ENCODE peak calls at places on chromosome 15, in nine cellular contexts. L is fibroblast of lung, E is transverse colon, G is GM10248, H is Caco-2, V is HCT116, J is stomach, R is MCF 10A, D is AG10803. S is an unnamed sample.

GRCh38 chr15:54035616-54036015 is 57.4 kb downstream of the UNC13C start:
- DNase-seq in L (no peak), E (no peak), G (no peak), H (no peak), V (no peak), J (no peak), R (peak), D (no peak), S (no peak)

GRCh38 chr15:76588811-76589747 is 252.5 kb downstream of the ISL2 start:
- DNase-seq in L (no peak), E (peak), G (no peak), H (peak), V (no peak), J (no peak), R (peak), D (no peak), S (no peak)

GRCh38 chr15:46413799-46414198 is 779.0 kb downstream of the SQOR start:
- DNase-seq in L (peak), E (no peak), G (no peak), H (no peak), V (no peak), J (no peak), R (no peak), D (peak), S (no peak)

GRCh38 chr15:41416742-41417417 is at the start of gene RTF1:
- DNase-seq in L (peak), E (peak), G (peak), H (peak), V (peak), J (peak), R (peak), D (peak), S (peak)

GRCh38 chr15:70147178-70147760 is 49.6 kb upstream of the TLE3 start:
- DNase-seq in L (no peak), E (no peak), G (no peak), H (no peak), V (no peak), J (no peak), R (no peak), D (no peak), S (no peak)

GRCh38 chr15:70486451-70487379 is 276.6 kb downstream of the UACA start:
- DNase-seq in L (peak), E (no peak), G (peak), H (no peak), V (no peak), J (no peak), R (peak), D (peak), S (no peak)

GRCh38 chr15:69164807-69165636 is 4.6 kb downstream of the GLCE start:
- DNase-seq in L (no peak), E (no peak), G (no peak), H (no peak), V (no peak), J (no peak), R (no peak), D (no peak), S (no peak)

GRCh38 chr15:88450125-88450798 is 16.9 kb downstream of the MRPL46 start:
- DNase-seq in L (peak), E (peak), G (peak), H (peak), V (peak), J (peak), R (peak), D (peak), S (no peak)

GRCh38 chr15:31552482-31553099 is 226.0 kb downstream of the KLF13 start:
- DNase-seq in L (peak), E (no peak), G (no peak), H (no peak), V (no peak), J (no peak), R (peak), D (no peak), S (no peak)

GRCh38 chr15:60589728-60590127 is 110.8 kb upstream of the ICE2 start:
- DNase-seq in L (no peak), E (no peak), G (no peak), H (no peak), V (no peak), J (no peak), R (no peak), D (peak), S (no peak)

GRCh38 chr15:45458746-45459403 is 63.7 kb downstream of the SLC30A4 start:
- DNase-seq in L (peak), E (peak), G (peak), H (peak), V (no peak), J (peak), R (peak), D (peak), S (no peak)

GRCh38 chr15:27989428-27989827 is 109.7 kb downstream of the OCA2 start:
- DNase-seq in L (no peak), E (no peak), G (no peak), H (no peak), V (no peak), J (no peak), R (no peak), D (no peak), S (no peak)

GRCh38 chr15:86558252-86558651 is 478.6 kb downstream of the AGBL1 start:
- DNase-seq in L (no peak), E (no peak), G (no peak), H (no peak), V (no peak), J (no peak), R (no peak), D (no peak), S (no peak)

GRCh38 chr15:92011611-92012367 is 158.3 kb downstream of the SLCO3A1 start:
- DNase-seq in L (peak), E (no peak), G (no peak), H (no peak), V (no peak), J (no peak), R (peak), D (peak), S (no peak)

GRCh38 chr15:67240235-67241131 is 14.0 kb downstream of the AAGAB start:
- DNase-seq in L (no peak), E (peak), G (peak), H (no peak), V (peak), J (peak), R (peak), D (no peak), S (no peak)

GRCh38 chr15:51267714-51268105 is 70.7 kb downstream of the CYP19A1 start:
- DNase-seq in L (no peak), E (no peak), G (no peak), H (no peak), V (no peak), J (no peak), R (no peak), D (no peak), S (no peak)

GRCh38 chr15:45943255-45943654 is 308.4 kb downstream of the SQOR start:
- DNase-seq in L (no peak), E (no peak), G (no peak), H (peak), V (no peak), J (no peak), R (no peak), D (no peak), S (no peak)

GRCh38 chr15:90512281-90512680 is 17.4 kb upstream of the CRTC3 start:
- DNase-seq in L (no peak), E (no peak), G (no peak), H (no peak), V (no peak), J (no peak), R (no peak), D (peak), S (no peak)

GRCh38 chr15:23457890-23458289 is 10.8 kb upstream of the GOLGA6L2 start:
- DNase-seq in L (no peak), E (no peak), G (no peak), H (no peak), V (no peak), J (no peak), R (no peak), D (no peak), S (no peak)

GRCh38 chr15:41544650-41545015 is 576 bp upstream of the RPAP1 start:
- DNase-seq in L (no peak), E (peak), G (no peak), H (no peak), V (no peak), J (peak), R (peak), D (peak), S (no peak)

GRCh38 chr15:35545316-35545824 is 595 bp downstream of the DPH6 start:
- DNase-seq in L (peak), E (peak), G (peak), H (peak), V (peak), J (peak), R (peak), D (peak), S (no peak)

GRCh38 chr15:77537006-77537405 is 95.7 kb downstream of the LINGO1 start:
- DNase-seq in L (no peak), E (no peak), G (no peak), H (peak), V (no peak), J (no peak), R (no peak), D (no peak), S (no peak)

GRCh38 chr15:94385441-94385840 is 154.1 kb downstream of the MCTP2 start:
- DNase-seq in L (no peak), E (no peak), G (no peak), H (no peak), V (no peak), J (no peak), R (no peak), D (no peak), S (no peak)

GRCh38 chr15:31096563-31096962 is 5.0 kb downstream of the TRPM1 start:
- DNase-seq in L (no peak), E (no peak), G (no peak), H (no peak), V (no peak), J (no peak), R (no peak), D (no peak), S (no peak)

GRCh38 chr15:49282366-49282765 is 112.3 kb downstream of the GALK2 start:
- DNase-seq in L (peak), E (no peak), G (no peak), H (no peak), V (no peak), J (no peak), R (no peak), D (peak), S (no peak)

GRCh38 chr15:59199775-59200465 is 6.7 kb upstream of the LDHAL6B start:
- DNase-seq in L (peak), E (no peak), G (no peak), H (no peak), V (peak), J (no peak), R (peak), D (peak), S (no peak)

GRCh38 chr15:92520914-92521623 is 127.4 kb downstream of the ST8SIA2 start:
- DNase-seq in L (peak), E (no peak), G (no peak), H (no peak), V (no peak), J (no peak), R (no peak), D (no peak), S (no peak)

GRCh38 chr15:73051402-73051810 is 857 bp upstream of the NEO1 start:
- DNase-seq in L (no peak), E (peak), G (no peak), H (peak), V (no peak), J (peak), R (no peak), D (no peak), S (no peak)

GRCh38 chr15:22981336-22981840 is 1.2 kb upstream of the CYFIP1 start:
- DNase-seq in L (no peak), E (no peak), G (no peak), H (no peak), V (no peak), J (no peak), R (no peak), D (no peak), S (no peak)

GRCh38 chr15:49040151-49040550 is 6.1 kb downstream of the SECISBP2L start:
- DNase-seq in L (no peak), E (no peak), G (no peak), H (no peak), V (no peak), J (no peak), R (no peak), D (no peak), S (no peak)

GRCh38 chr15:39785139-39785538 is 2.5 kb upstream of the FSIP1 start:
- DNase-seq in L (no peak), E (no peak), G (no peak), H (no peak), V (no peak), J (no peak), R (peak), D (no peak), S (no peak)

GRCh38 chr15:92648190-92648875 is 7.2 kb downstream of the FAM174B start:
- DNase-seq in L (no peak), E (no peak), G (no peak), H (no peak), V (no peak), J (peak), R (no peak), D (no peak), S (no peak)

GRCh38 chr15:41928637-41929620 is 35.1 kb upstream of the SPTBN5 start:
- DNase-seq in L (no peak), E (no peak), G (peak), H (no peak), V (no peak), J (peak), R (no peak), D (peak), S (no peak)

GRCh38 chr15:67178569-67179210 is 75.8 kb downstream of the AAGAB start:
- DNase-seq in L (peak), E (no peak), G (no peak), H (peak), V (no peak), J (no peak), R (peak), D (peak), S (peak)

GRCh38 chr15:31387101-31387482 is 60.5 kb downstream of the KLF13 start:
- DNase-seq in L (no peak), E (no peak), G (no peak), H (no peak), V (no peak), J (no peak), R (no peak), D (peak), S (no peak)

GRCh38 chr15:36358094-36358961 is 221.1 kb upstream of the CDIN1 start:
- DNase-seq in L (peak), E (no peak), G (no peak), H (no peak), V (no peak), J (no peak), R (peak), D (peak), S (no peak)

GRCh38 chr15:100005013-100005412 is 271.8 kb upstream of the LYSMD4 start:
- DNase-seq in L (no peak), E (no peak), G (no peak), H (no peak), V (no peak), J (no peak), R (no peak), D (no peak), S (no peak)

GRCh38 chr15:29126821-29127461 is 142.7 kb downstream of the NSMCE3 start:
- DNase-seq in L (no peak), E (no peak), G (no peak), H (no peak), V (no peak), J (no peak), R (no peak), D (no peak), S (peak)
- TF ChIP-seq CTCF in L (no peak), E (no peak), G (no peak), H (peak), V (no peak), J (no peak), R (no peak), D (no peak), S (no peak)

GRCh38 chr15:80464952-80465645 is 60.9 kb downstream of the ARNT2 start:
- DNase-seq in L (peak), E (no peak), G (no peak), H (no peak), V (no peak), J (no peak), R (no peak), D (no peak), S (no peak)

GRCh38 chr15:80462836-80463512 is 58.8 kb downstream of the ARNT2 start:
- DNase-seq in L (peak), E (no peak), G (no peak), H (no peak), V (no peak), J (no peak), R (no peak), D (no peak), S (no peak)

GRCh38 chr15:80459380-80459779 is 55.2 kb downstream of the ARNT2 start:
- DNase-seq in L (no peak), E (no peak), G (no peak), H (no peak), V (no peak), J (no peak), R (no peak), D (no peak), S (no peak)

GRCh38 chr15:80462111-80462510 is 57.9 kb downstream of the ARNT2 start:
- DNase-seq in L (no peak), E (no peak), G (no peak), H (no peak), V (no peak), J (no peak), R (no peak), D (no peak), S (no peak)

DNA sequence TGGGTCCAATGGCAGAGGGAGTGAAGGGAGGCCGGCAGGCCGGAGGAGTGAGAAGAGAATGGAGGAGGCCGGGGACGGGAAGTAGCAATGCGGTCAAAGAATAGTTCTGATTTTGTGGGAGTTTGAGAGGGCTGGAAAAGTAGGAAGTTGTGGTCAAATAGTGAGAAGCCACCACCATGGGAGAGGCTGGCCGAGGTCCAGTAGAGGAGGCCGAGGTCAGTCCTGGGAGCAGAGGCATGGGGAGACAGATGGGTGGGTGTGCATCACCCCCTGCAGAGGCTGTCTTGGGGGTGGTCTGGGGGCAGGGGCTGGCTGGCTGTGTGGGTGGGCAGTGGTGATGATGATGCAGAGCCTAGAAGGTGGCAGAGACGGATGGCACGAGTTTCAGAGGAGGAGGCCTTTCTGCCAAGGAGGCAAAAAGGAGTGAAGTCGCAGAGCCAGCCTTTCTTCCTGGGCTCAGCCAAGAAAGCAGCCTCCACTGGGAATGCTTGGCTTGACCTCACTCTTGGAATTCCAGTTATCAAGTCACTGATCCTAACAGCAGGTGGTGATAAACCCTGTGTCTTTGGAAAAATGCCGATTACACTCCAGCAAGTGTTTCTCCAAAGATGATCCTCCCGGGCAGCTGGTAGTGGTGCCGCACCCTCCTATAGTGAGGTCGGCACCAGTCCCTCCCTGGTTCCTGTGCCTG is 57.3 kb downstream of the ARNT2 start:
- DNase-seq in L (peak), E (no peak), G (no peak), H (no peak), V (no peak), J (no peak), R (no peak), D (peak), S (no peak)
- TF ChIP-seq CTCF in L (no peak), E (no peak), G (no peak), H (no peak), V (no peak), J (no peak), R (no peak), D (peak), S (peak)

GRCh38 chr15:26260517-26261133 is 397.5 kb upstream of the ATP10A start:
- DNase-seq in L (peak), E (no peak), G (no peak), H (no peak), V (no peak), J (no peak), R (no peak), D (peak), S (no peak)
- TF ChIP-seq CTCF in L (peak), E (peak), G (peak), H (peak), V (no peak), J (peak), R (peak), D (peak), S (peak)

GRCh38 chr15:101017041-101017754 is 98.0 kb downstream of the LRRK1 start:
- DNase-seq in L (no peak), E (peak), G (no peak), H (no peak), V (no peak), J (no peak), R (no peak), D (no peak), S (no peak)
- TF ChIP-seq CTCF in L (no peak), E (no peak), G (no peak), H (no peak), V (no peak), J (no peak), R (no peak), D (no peak), S (peak)

GRCh38 chr15:65304393-65305143 is at the start of gene RNU5B-1:
- DNase-seq in L (peak), E (peak), G (peak), H (peak), V (peak), J (peak), R (peak), D (peak), S (peak)
- TF ChIP-seq CTCF in L (peak), E (peak), G (peak), H (no peak), V (peak), J (peak), R (peak), D (peak), S (no peak)

GRCh38 chr15:61702224-61703120 is 357.8 kb downstream of the VPS13C start:
- DNase-seq in L (no peak), E (no peak), G (no peak), H (no peak), V (no peak), J (no peak), R (peak), D (no peak), S (no peak)
- TF ChIP-seq CTCF in L (no peak), E (no peak), G (no peak), H (no peak), V (no peak), J (no peak), R (no peak), D (no peak), S (no peak)